ENCODE peak calls at places on chromosomes 13 and 19, in seven cellular contexts. S, O, N, Z, T, I and C are unnamed samples.

GRCh38 chr13:39036212-39036611 is 1.7 kb downstream of the PROSER1 start:
- DNase-seq in I (no peak), T (no peak), O (no peak), Z (peak; percentile 25), S (peak; percentile 29), N (peak; percentile 4), C (no peak)

GRCh38 chr13:41651413-41652068 is 194.2 kb downstream of the RGCC start:
- DNase-seq in Z (no peak), T (no peak), O (no peak), I (no peak), N (no peak), S (no peak), C (no peak)

GRCh38 chr19:41623360-41623759 is 3.5 kb downstream of the CEACAM4 start:
- DNase-seq in S (no peak), O (no peak), T (no peak), Z (no peak), I (no peak), N (no peak), C (no peak)

GRCh38 chr19:40806385-40807146 is 7.6 kb downstream of the EGLN2 start:
- DNase-seq in S (peak; percentile 84), N (peak; percentile 95), Z (peak; percentile 66), O (no peak), T (peak; percentile 90), I (peak; percentile 100), C (peak; percentile 57)

GRCh38 chr13:48977973-48978372 is 2.3 kb downstream of the FNDC3A start:
- DNase-seq in O (no peak), I (no peak), S (no peak), T (no peak), Z (no peak), N (peak; percentile 57), C (no peak)

GRCh38 chr13:80840313-80840976 is 499.5 kb upstream of the SPRY2 start:
- DNase-seq in T (no peak), N (no peak), Z (no peak), S (no peak), O (no peak), I (no peak), C (no peak)

GRCh38 chr13:26508885-26509284 is 48.6 kb upstream of the WASF3 start:
- DNase-seq in I (no peak), S (no peak), Z (no peak), N (peak; percentile 95), O (no peak), T (no peak), C (no peak)

GRCh38 chr19:5355693-5356092 is 15.1 kb upstream of the PTPRS start:
- DNase-seq in O (no peak), T (no peak), N (no peak), Z (no peak), S (no peak), I (no peak), C (no peak)

GRCh38 chr13:102128216-102128800 is 273.5 kb downstream of the FGF14 start:
- DNase-seq in N (peak; percentile 42), Z (no peak), S (no peak), O (no peak), T (no peak), I (no peak), C (no peak)

GRCh38 chr19:31378404-31378803 is 29.2 kb upstream of the TSHZ3 start:
- DNase-seq in S (peak; percentile 6), N (peak; percentile 95), O (no peak), T (no peak), Z (peak; percentile 4), I (no peak), C (no peak)

GRCh38 chr19:55777528-55777927 is 8.6 kb downstream of the RFPL4AL1 start:
- DNase-seq in I (no peak), S (peak; percentile 59), N (no peak), O (no peak), T (no peak), Z (no peak), C (peak; percentile 2)

GRCh38 chr13:95296326-95296939 is 4.8 kb downstream of the ABCC4 start:
- DNase-seq in N (no peak), I (peak; percentile 49), T (no peak), S (no peak), O (no peak), Z (peak; percentile 56), C (peak; percentile 21)

GRCh38 chr13:110648155-110648819 is 32.9 kb downstream of the NAXD start:
- DNase-seq in T (no peak), Z (no peak), S (peak; percentile 19), O (no peak), N (no peak), I (no peak), C (no peak)

GRCh38 chr13:34000955-34001354 is 183.0 kb downstream of the RFC3 start:
- DNase-seq in O (no peak), S (no peak), I (no peak), T (no peak), N (no peak), Z (no peak), C (no peak)

GRCh38 chr19:1763648-1764292 is 10.5 kb downstream of the ONECUT3 start:
- DNase-seq in Z (no peak), I (no peak), N (no peak), S (no peak), T (no peak), O (no peak), C (no peak)

GRCh38 chr13:113880651-113881611 is 17.1 kb upstream of the GAS6 start:
- DNase-seq in I (no peak), S (no peak), N (no peak), Z (no peak), T (no peak), O (no peak), C (no peak)

GRCh38 chr13:67614577-67614976 is 384.4 kb upstream of the PCDH9 start:
- DNase-seq in O (no peak), T (no peak), N (no peak), S (no peak), I (no peak), Z (no peak), C (no peak)

GRCh38 chr13:24341439-24341838 is 32.1 kb downstream of the C1QTNF9 start:
- DNase-seq in O (no peak), T (no peak), I (no peak), S (no peak), N (peak; percentile 46), Z (no peak), C (peak; percentile 19)

GRCh38 chr13:97125051-97125809 is 96.9 kb upstream of the MBNL2 start:
- DNase-seq in S (peak; percentile 20), Z (peak; percentile 17), O (peak; percentile 63), T (no peak), N (peak; percentile 74), I (no peak), C (peak; percentile 75)

GRCh38 chr19:871446-872265 is 12.2 kb downstream of the CFD start:
- DNase-seq in O (no peak), I (no peak), Z (peak; percentile 44), T (no peak), S (peak; percentile 42), N (peak; percentile 31), C (no peak)

GRCh38 chr13:47148543-47148942 is 251.7 kb upstream of the HTR2A start:
- DNase-seq in T (no peak), O (no peak), I (no peak), S (no peak), N (no peak), Z (no peak), C (no peak)

GRCh38 chr13:94641432-94641941 is 39.8 kb downstream of the GPR180 start:
- DNase-seq in N (peak; percentile 86), S (no peak), T (no peak), Z (no peak), I (no peak), O (no peak), C (no peak)

GRCh38 chr19:4580021-4580901 is 20.8 kb upstream of the SEMA6B start:
- DNase-seq in T (no peak), S (no peak), O (no peak), Z (no peak), I (no peak), N (no peak), C (no peak)

GRCh38 chr19:45444318-45445041 is 20.8 kb upstream of the ERCC1 start:
- DNase-seq in I (peak; percentile 86), T (no peak), N (peak; percentile 70), Z (peak; percentile 80), O (no peak), S (peak; percentile 97), C (no peak)

GRCh38 chr13:112592647-112593046 is 4.7 kb upstream of the TUBGCP3 start:
- DNase-seq in N (no peak), I (no peak), S (no peak), Z (no peak), O (no peak), T (no peak), C (no peak)

GRCh38 chr13:112601351-112601750 is 13.4 kb upstream of the TUBGCP3 start:
- DNase-seq in O (no peak), Z (no peak), S (no peak), N (no peak), T (no peak), I (no peak), C (no peak)

GRCh38 chr13:112592181-112592580 is 4.2 kb upstream of the TUBGCP3 start:
- DNase-seq in N (no peak), S (no peak), I (no peak), O (no peak), T (no peak), Z (no peak), C (no peak)

GRCh38 chr13:112596220-112596619 is 8.3 kb upstream of the TUBGCP3 start:
- DNase-seq in I (no peak), T (no peak), N (no peak), S (no peak), O (no peak), Z (no peak), C (no peak)
- TF ChIP-seq CEBPB in I (no peak), T (no peak), N (no peak), S (no peak), O (no peak), Z (no peak), C (no peak)

DNA sequence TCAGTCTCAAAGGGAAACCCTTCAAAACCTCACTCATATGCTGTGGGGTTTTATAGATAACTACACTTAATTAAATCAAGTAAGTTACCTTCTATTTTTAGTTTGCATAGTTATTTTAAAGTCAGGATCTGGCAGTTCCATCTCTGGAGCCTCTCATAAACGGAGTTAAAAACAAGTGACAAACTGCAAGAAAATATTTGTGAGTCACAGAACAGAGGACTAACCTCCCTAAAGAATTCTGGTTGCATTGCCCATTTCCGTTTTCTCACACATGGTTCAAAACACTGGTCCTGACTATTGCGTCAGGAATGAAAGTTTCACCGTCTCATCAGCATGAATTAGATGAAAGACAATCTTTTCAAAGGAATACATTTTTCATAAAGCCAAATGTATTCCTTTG is 10.6 kb downstream of the RXFP2 start:
- DNase-seq in S (no peak), N (peak; percentile 94), T (no peak), Z (no peak), I (no peak), O (no peak), C (no peak)
- TF ChIP-seq CEBPB in S (no peak), N (peak; percentile 98), T (no peak), Z (no peak), I (no peak), O (no peak), C (no peak)

GRCh38 chr19:34364830-34365462 is at the start of gene GPI:
- DNase-seq in I (peak; percentile 80), O (no peak), Z (peak; percentile 61), T (peak; percentile 15), S (peak; percentile 78), N (peak; percentile 24), C (no peak)
- TF ChIP-seq CEBPB in I (no peak), O (no peak), Z (no peak), T (no peak), S (no peak), N (no peak), C (no peak)

DNA sequence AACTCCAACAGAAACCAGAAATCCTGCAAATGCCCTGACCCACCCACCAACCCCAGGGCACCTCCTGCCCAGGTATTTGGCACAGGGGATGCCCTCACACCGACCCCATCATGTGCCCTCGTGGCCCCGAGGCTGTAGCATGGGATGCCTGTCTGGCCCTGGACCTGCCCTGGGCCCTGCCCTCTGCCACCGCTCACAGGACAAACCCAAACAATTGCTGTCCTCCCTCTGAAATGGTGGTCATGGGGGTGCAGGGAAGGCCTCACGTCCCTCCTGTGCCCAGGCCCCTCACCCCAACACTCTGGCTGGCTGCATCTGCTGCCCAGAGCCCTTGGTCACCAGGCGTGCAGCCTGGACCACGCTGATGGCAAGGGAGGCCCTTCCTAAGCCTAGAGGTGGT is 2.1 kb upstream of the ZNF181 start:
- DNase-seq in S (no peak), I (no peak), O (no peak), Z (no peak), T (no peak), N (no peak), C (no peak)
- TF ChIP-seq CEBPB in S (no peak), I (no peak), O (no peak), Z (no peak), T (no peak), N (no peak), C (no peak)